ENCODE peak calls at places on chromosomes 11 and 22, in five cellular contexts. Z is IMR-90, T is A549, C is K562, B is SK-N-SH. I is an unnamed sample.

GRCh38 chr11:20283475-20283874 is 80.0 kb upstream of the HTATIP2 start:
- DNase-seq in Z (no peak), T (no peak), C (no peak), B (no peak), I (no peak)

GRCh38 chr22:27238935-27239510 is 562.5 kb downstream of the MN1 start:
- DNase-seq in Z (peak), T (peak), C (peak), B (peak), I (no peak)

GRCh38 chr11:59960502-59961381 is 3.1 kb upstream of the OOSP4A start:
- DNase-seq in Z (no peak), T (no peak), C (peak), B (peak), I (no peak)

GRCh38 chr11:126109941-126110731 is 47.5 kb upstream of the CDON start:
- DNase-seq in Z (peak), T (no peak), C (no peak), B (no peak), I (no peak)

GRCh38 chr22:25953276-25953675 is 211.3 kb downstream of the MYO18B start:
- DNase-seq in Z (no peak), T (no peak), C (no peak), B (no peak), I (no peak)

GRCh38 chr11:18907391-18907790 is 31.8 kb downstream of the MRGPRX1 start:
- DNase-seq in Z (no peak), T (no peak), C (no peak), B (no peak), I (no peak)

GRCh38 chr11:69366591-69366990 is 72.6 kb downstream of the MYEOV start:
- DNase-seq in Z (no peak), T (no peak), C (no peak), B (no peak), I (no peak)

GRCh38 chr11:62120466-62120865 is 3.3 kb upstream of the INCENP start:
- DNase-seq in Z (no peak), T (no peak), C (no peak), B (no peak), I (no peak)

GRCh38 chr11:45809456-45810395 is 4.8 kb downstream of the SLC35C1 start:
- DNase-seq in Z (no peak), T (no peak), C (no peak), B (no peak), I (no peak)

GRCh38 chr11:68354181-68354872 is 41.9 kb downstream of the LRP5 start:
- DNase-seq in Z (peak), T (peak), C (no peak), B (no peak), I (no peak)

GRCh38 chr11:65777241-65777640 is 3.5 kb downstream of the AP5B1 start:
- DNase-seq in Z (no peak), T (no peak), C (no peak), B (no peak), I (no peak)

GRCh38 chr11:65779669-65779918 is 1.2 kb downstream of the AP5B1 start:
- DNase-seq in Z (no peak), T (no peak), C (no peak), B (no peak), I (no peak)

GRCh38 chr11:65777821-65778361 is 2.9 kb downstream of the AP5B1 start:
- DNase-seq in Z (no peak), T (no peak), C (no peak), B (peak), I (no peak)

GRCh38 chr11:65778901-65779668 is 1.7 kb downstream of the AP5B1 start:
- DNase-seq in Z (no peak), T (no peak), C (no peak), B (peak), I (no peak)

DNA sequence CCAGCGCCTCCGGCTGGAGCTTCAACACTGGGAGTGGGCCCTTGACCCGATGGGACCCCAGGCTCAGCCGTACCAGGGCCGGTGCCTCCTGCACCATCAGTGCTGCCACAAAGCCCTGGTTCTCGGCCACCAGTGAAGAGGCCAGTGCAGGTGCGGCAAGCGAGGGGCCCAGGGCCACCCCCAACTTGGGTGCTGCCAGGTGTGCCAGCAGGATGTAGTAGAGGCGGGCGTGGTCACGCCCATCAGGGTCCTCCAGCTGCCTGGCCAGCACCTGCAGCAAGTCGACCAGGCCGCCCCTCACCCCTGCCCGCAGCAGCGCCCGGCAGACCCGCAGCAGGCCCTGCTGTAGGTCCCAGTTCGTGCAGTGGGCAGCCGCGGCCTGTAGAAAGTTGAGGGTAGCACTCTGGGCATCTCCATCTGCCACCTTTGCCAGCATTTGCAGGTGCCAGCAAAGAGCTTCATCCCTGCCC is 2.3 kb downstream of the AP5B1 start:
- DNase-seq in Z (no peak), T (no peak), C (no peak), B (no peak), I (no peak)
- TF ChIP-seq RCOR1 in Z (no peak), T (no peak), C (no peak), B (no peak), I (no peak)

GRCh38 chr11:10108901-10109665 is 184.9 kb downstream of the SBF2 start:
- DNase-seq in Z (peak), T (no peak), C (no peak), B (no peak), I (no peak)
- TF ChIP-seq RCOR1 in Z (no peak), T (no peak), C (no peak), B (no peak), I (no peak)

DNA sequence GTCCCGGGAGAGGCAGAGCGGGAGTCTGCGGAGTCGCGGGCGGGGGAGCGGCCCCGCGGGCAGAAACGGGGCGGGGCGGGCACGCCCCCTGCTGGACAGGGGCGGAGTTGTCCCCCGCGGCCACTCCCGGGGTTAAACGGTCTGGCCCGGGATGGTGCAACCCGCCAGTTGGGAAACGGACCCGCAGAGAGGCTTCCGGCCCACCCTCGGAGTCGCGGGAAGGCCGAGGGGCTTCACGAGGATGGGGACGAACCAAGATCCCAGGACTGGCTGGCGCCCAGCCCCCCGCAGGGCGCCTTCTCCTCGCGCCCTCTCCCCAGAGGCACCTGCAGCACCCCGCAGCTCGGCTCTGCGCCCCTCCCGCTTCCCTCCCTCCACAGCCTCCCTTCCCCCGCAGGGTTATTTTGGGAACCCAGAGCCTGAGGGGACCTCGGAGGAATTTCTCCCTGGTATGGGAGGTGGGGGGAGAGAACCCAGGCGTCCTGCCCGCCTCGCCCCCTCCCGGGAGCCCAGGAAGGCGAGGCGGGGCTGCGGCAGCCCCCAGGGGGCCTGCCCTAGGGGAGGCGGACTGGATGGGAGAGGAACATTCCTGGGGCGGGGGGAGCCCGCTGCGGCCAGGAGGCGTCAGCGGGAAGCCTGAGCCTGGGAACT is 877 bp downstream of the RASGRP2 start:
- DNase-seq in Z (no peak), T (peak), C (peak), B (peak), I (no peak)
- TF ChIP-seq RCOR1 in Z (no peak), T (no peak), C (no peak), B (no peak), I (no peak)

DNA sequence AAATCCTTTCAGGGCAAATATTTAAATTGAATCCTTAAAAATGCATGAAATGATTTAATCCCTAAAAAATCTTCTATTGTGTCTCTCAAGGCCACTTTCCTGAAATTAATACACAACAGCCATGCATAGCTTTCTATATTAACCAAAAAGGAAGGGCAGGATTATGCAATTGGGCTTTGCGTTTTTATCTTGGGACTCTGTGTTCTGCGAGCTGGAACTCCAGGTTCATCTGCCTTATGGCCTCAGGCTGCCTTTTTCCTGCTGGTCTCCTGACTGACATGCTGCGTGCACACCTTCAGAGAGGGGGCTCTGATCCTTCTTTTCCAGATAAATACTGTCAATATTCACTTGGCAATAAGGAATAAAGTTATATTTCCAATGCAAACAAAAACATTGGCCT is 141.7 kb upstream of the GRIA4 start:
- DNase-seq in Z (no peak), T (no peak), C (no peak), B (no peak), I (no peak)
- TF ChIP-seq RCOR1 in Z (no peak), T (no peak), C (no peak), B (no peak), I (no peak)